ENCODE peak calls at places on chromosomes 6 and 20, in nine cellular contexts. W is cardiac muscle cell, A is GM23338, V is fibroblast of the aortic adventitia, Q is cardiac fibroblast, J is lung, L is GM12865, F is GM06990, O is astrocyte of the spinal cord. Y is an unnamed sample.

GRCh38 chr6:111326563-111326962 is 156.5 kb downstream of the REV3L start:
- DNase-seq in L (no peak), V (no peak), O (no peak), J (no peak), A (no peak), Q (no peak), W (no peak), F (no peak), Y (no peak)

GRCh38 chr6:14848019-14848418 is 397.9 kb upstream of the JARID2 start:
- DNase-seq in Q (no peak), L (no peak), V (peak), O (no peak), W (no peak), A (no peak), J (no peak), F (no peak), Y (no peak)

GRCh38 chr20:59425572-59425971 is 125.2 kb downstream of the EDN3 start:
- DNase-seq in V (no peak), W (no peak), L (no peak), A (no peak), F (no peak), Q (no peak), J (no peak), O (no peak), Y (no peak)

GRCh38 chr6:73169111-73169510 is 56.2 kb downstream of the KHDC1L start:
- DNase-seq in V (no peak), J (no peak), W (no peak), L (no peak), F (no peak), A (no peak), O (no peak), Q (peak), Y (peak)

GRCh38 chr6:166616261-166617226 is 10.5 kb downstream of the RPS6KA2 start:
- DNase-seq in Q (no peak), F (no peak), V (no peak), W (no peak), J (no peak), O (no peak), L (no peak), A (no peak), Y (no peak)

GRCh38 chr20:35306931-35307517 is 14.8 kb upstream of the FAM83C start:
- DNase-seq in V (peak), L (peak), A (peak), W (peak), F (no peak), O (peak), Q (peak), J (peak), Y (peak)

GRCh38 chr20:23995905-23996666 is 7.5 kb upstream of the GGTLC1 start:
- DNase-seq in A (peak), O (peak), W (peak), L (peak), F (no peak), Q (peak), V (peak), J (no peak), Y (peak)

GRCh38 chr6:56837322-56837894 is 117.5 kb upstream of the BEND6 start:
- DNase-seq in A (peak), W (no peak), Q (no peak), L (no peak), F (no peak), V (no peak), J (no peak), O (no peak), Y (no peak)

GRCh38 chr6:443621-444175 is 52.1 kb downstream of the IRF4 start:
- DNase-seq in Q (no peak), J (no peak), L (no peak), V (no peak), F (no peak), W (no peak), A (no peak), O (no peak), Y (no peak)

GRCh38 chr20:46970937-46971630 is 76.4 kb downstream of the EYA2 start:
- DNase-seq in W (peak), F (no peak), L (peak), Q (peak), J (no peak), A (peak), V (peak), O (peak), Y (peak)

GRCh38 chr6:71349395-71349794 is 60.8 kb downstream of the OGFRL1 start:
- DNase-seq in A (peak), O (peak), F (no peak), Q (peak), V (peak), L (peak), J (no peak), W (peak), Y (peak)

GRCh38 chr6:137579612-137580011 is 85.4 kb upstream of the OLIG3 start:
- DNase-seq in F (no peak), J (no peak), L (no peak), A (no peak), W (peak), O (no peak), V (no peak), Q (no peak), Y (no peak)

GRCh38 chr6:32113386-32114352 is 4.5 kb upstream of the TNXB start:
- DNase-seq in L (no peak), F (no peak), J (peak), A (peak), V (peak), Q (peak), O (peak), W (no peak), Y (peak)

GRCh38 chr6:131362070-131362469 is 211.0 kb upstream of the ARG1 start:
- DNase-seq in J (no peak), L (no peak), V (no peak), O (no peak), W (no peak), A (no peak), Q (no peak), F (no peak), Y (no peak)

GRCh38 chr20:8250539-8251200 is 118.6 kb downstream of the PLCB1 start:
- DNase-seq in F (no peak), A (no peak), W (no peak), V (no peak), J (no peak), O (no peak), L (no peak), Q (no peak), Y (no peak)

GRCh38 chr6:25384234-25384633 is 105.1 kb downstream of the CARMIL1 start:
- DNase-seq in F (no peak), Q (no peak), J (no peak), W (no peak), O (no peak), L (no peak), A (no peak), V (no peak), Y (no peak)

GRCh38 chr6:75896526-75896925 is 147.5 kb downstream of the MYO6 start:
- DNase-seq in O (no peak), L (no peak), A (no peak), J (no peak), Q (no peak), V (no peak), W (no peak), F (no peak), Y (no peak)

GRCh38 chr20:39944861-39945260 is 744.2 kb downstream of the MAFB start:
- DNase-seq in A (no peak), L (no peak), Q (no peak), O (no peak), F (peak), J (no peak), W (no peak), V (no peak), Y (no peak)

GRCh38 chr6:93176070-93176469 is 243.3 kb downstream of the EPHA7 start:
- DNase-seq in Q (no peak), A (peak), L (peak), F (no peak), W (no peak), O (no peak), V (no peak), J (no peak), Y (no peak)

GRCh38 chr6:92369309-92369708 is 1050.0 kb downstream of the EPHA7 start:
- DNase-seq in F (no peak), A (no peak), O (no peak), J (no peak), L (no peak), Q (no peak), V (no peak), W (no peak), Y (no peak)

GRCh38 chr6:12815884-12816600 is 99.5 kb downstream of the PHACTR1 start:
- DNase-seq in F (no peak), O (no peak), A (no peak), J (no peak), W (no peak), L (no peak), V (no peak), Q (no peak), Y (no peak)

DNA sequence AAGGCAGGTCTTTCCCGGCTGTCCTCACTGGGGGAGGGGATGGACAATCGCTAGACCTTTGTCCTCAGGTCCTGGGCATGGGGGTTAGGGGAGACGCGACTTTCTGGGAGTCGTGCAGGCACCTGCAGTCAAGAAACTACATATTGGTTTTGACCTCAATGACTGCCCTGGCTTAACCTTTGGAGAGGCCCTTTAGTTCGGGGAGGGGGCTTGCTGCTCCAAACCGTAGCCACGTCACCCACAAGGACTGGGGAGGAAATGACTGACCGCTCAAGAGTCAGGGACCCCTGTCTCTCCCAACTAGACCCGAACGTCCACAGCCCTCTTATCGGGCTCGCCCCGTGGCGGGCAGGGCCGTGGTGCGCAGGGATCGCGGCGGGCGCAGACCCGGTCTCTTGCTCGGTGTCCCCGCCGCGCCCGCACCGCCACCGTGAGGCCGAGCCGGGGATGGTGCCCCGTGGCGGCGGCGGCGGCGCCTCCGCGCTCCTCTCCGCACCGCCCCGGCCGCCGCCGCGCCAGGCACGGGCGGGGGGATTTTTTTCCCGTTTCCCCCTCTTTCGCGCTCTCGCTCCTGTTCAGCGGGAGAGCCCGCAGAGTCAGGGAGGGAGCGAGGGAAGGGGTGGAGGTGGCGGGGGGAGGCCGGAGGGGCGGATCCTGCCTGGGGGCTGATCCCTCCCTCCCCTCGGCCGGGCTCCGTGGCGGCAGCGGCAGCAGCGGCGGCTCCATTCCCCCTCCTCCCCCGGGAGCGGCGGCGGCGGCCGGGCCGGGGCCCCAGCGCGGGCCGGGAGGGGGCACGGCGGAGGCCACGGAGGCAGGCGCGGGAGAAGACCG is at the start of gene BRPF3:
- DNase-seq in J (peak), O (peak), A (peak), F (peak), V (peak), L (peak), Q (peak), W (peak), Y (peak)
- TF ChIP-seq CTCF in J (peak), O (peak), A (no peak), F (no peak), V (peak), L (peak), Q (peak), W (peak), Y (no peak)

DNA sequence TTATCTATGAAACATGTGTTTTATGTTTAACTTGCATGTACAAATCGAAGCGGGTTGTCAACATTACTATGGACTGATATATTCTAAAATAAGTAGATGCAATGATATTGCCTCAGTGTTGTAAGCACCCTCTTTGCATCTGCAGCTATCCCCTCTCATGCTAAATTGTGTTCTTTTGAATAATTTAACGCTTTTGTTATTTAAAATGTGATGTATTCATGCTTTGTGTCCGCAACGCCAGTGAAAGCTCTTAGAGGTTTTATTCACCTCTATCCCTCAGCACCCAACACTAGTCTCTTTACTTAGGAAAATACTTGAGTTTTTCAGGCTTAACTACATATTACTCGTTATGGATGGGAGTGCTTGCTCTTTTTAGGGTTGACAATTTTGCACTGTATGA is 173.7 kb upstream of the ID4 start:
- DNase-seq in A (peak), W (no peak), V (no peak), J (no peak), Q (no peak), L (no peak), O (no peak), F (no peak), Y (no peak)
- H3K4me3 ChIP-seq in A (peak), W (no peak), V (no peak), J (no peak), Q (no peak), L (no peak), O (no peak), F (no peak), Y (no peak)

GRCh38 chr20:45448250-45448649 is 21.3 kb upstream of the WFDC2 start:
- DNase-seq in A (no peak), O (no peak), W (no peak), F (no peak), V (no peak), J (no peak), Q (no peak), L (no peak), Y (no peak)

GRCh38 chr20:45449528-45449927 is 20.0 kb upstream of the WFDC2 start:
- DNase-seq in V (no peak), O (no peak), L (no peak), W (peak), A (peak), F (no peak), Q (no peak), J (no peak), Y (no peak)

GRCh38 chr20:45441746-45442145 is 25.8 kb downstream of the PIGT start:
- DNase-seq in F (no peak), O (no peak), L (no peak), W (no peak), J (no peak), Q (no peak), V (no peak), A (no peak), Y (no peak)

GRCh38 chr20:45444050-45444449 is 25.5 kb upstream of the WFDC2 start:
- DNase-seq in F (no peak), J (no peak), A (no peak), Q (no peak), V (no peak), L (no peak), O (no peak), W (no peak), Y (no peak)

GRCh38 chr20:45445805-45446562 is 23.6 kb upstream of the WFDC2 start:
- DNase-seq in O (no peak), F (no peak), J (no peak), V (peak), Q (peak), L (peak), W (peak), A (peak), Y (peak)
- TF ChIP-seq CTCF in O (peak), F (peak), J (no peak), V (peak), Q (peak), L (peak), W (peak), A (peak), Y (peak)

GRCh38 chr6:107917468-107918375 is 40.3 kb downstream of the SEC63 start:
- DNase-seq in W (peak), L (peak), F (no peak), Q (no peak), J (no peak), V (no peak), A (peak), O (no peak), Y (no peak)
- H3K4me3 ChIP-seq in W (no peak), L (no peak), F (no peak), Q (no peak), J (no peak), V (no peak), A (no peak), O (no peak), Y (no peak)

DNA sequence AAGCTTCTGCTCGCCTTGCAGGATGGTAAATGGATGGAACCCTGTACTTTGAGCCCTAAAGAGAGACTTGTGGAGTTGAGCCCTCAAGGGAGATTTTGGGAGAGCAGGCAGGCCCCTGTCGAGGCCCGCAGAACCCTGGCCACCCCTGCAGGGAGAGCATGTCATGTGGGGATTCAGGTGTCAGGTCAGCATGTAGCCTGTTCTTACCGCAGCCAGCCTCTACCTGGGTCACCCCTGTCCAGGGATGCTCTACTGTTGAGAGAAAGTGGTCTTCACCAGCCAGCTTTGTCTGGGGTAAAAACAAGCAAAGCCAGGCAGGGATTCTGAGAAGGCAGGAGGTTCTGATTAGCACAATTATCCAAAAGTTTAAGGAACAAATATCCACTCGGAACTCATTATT is 55.6 kb upstream of the PROKR2 start:
- DNase-seq in V (no peak), W (no peak), A (no peak), F (no peak), L (no peak), Q (no peak), J (no peak), O (no peak), Y (no peak)
- TF ChIP-seq CTCF in V (no peak), W (no peak), A (no peak), F (no peak), L (no peak), Q (no peak), J (no peak), O (no peak), Y (no peak)

DNA sequence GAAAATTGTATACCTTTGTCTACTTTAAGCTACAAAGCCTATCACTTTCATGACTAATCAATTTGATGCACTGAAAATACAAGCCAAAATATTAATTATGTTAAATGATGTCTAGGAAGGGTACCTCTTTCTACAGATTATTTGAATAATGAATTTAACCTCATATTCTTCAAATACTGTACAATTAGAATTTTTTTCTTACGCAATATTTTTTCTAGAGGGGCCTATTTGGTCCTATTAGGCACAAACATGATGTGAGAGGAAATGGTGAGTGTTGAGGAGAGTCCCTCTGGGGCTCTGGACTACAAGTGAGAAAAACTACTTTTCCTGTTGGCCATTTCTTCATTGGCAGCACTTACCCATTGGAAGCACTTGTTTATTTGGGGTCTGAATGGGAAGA is 5.4 kb downstream of the DCDC2 start:
- DNase-seq in A (no peak), Q (no peak), J (no peak), V (no peak), F (no peak), O (no peak), W (no peak), L (no peak), Y (no peak)
- H3K4me3 ChIP-seq in A (no peak), Q (no peak), J (no peak), V (no peak), F (no peak), O (no peak), W (no peak), L (no peak), Y (no peak)

DNA sequence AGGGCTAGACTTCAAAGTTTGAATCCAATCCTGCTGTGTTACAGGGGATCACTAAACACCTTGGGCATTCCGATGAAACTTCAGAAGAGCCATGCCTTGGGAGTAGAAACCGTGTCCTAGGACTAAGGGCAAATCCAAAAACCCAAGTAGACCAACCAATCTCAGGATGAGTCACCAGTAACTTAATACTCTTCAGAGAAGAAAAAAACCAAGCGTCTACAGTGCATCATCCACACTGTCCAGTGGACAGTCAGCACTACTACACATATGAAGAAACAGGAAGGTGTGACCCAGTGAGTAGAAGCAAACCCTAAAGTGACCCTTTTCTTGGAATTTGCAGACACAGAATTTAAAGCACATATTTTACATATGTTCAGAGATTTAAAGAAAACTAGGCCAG is 39.4 kb upstream of the VAPB start:
- DNase-seq in Q (peak), O (peak), V (peak), W (no peak), F (no peak), L (peak), J (no peak), A (no peak), Y (peak)
- TF ChIP-seq CTCF in Q (peak), O (peak), V (peak), W (no peak), F (no peak), L (no peak), J (no peak), A (no peak), Y (peak)

GRCh38 chr6:122323361-122323760 is 76.1 kb upstream of the HSF2 start:
- DNase-seq in V (no peak), F (no peak), Q (no peak), O (no peak), L (no peak), W (no peak), A (no peak), J (no peak), Y (peak)
- H3K4me3 ChIP-seq in V (peak), F (peak), Q (no peak), O (peak), L (peak), W (no peak), A (no peak), J (no peak), Y (peak)

GRCh38 chr20:63861981-63862901 is 943 bp downstream of the ABHD16B start:
- DNase-seq in A (no peak), L (no peak), O (no peak), J (no peak), V (no peak), F (no peak), Q (no peak), W (no peak), Y (no peak)

GRCh38 chr20:63863021-63863797 is 1.9 kb upstream of the TPD52L2 start:
- DNase-seq in F (no peak), L (no peak), J (no peak), A (no peak), Q (no peak), O (no peak), W (no peak), V (no peak), Y (no peak)

GRCh38 chr20:63863798-63864544 is 1.1 kb upstream of the TPD52L2 start:
- DNase-seq in A (peak), L (peak), V (peak), W (peak), O (peak), F (peak), Q (peak), J (peak), Y (peak)

GRCh38 chr20:63864978-63865640 is at the start of gene TPD52L2:
- DNase-seq in O (peak), L (peak), J (peak), A (peak), W (peak), Q (peak), F (peak), V (peak), Y (peak)

DNA sequence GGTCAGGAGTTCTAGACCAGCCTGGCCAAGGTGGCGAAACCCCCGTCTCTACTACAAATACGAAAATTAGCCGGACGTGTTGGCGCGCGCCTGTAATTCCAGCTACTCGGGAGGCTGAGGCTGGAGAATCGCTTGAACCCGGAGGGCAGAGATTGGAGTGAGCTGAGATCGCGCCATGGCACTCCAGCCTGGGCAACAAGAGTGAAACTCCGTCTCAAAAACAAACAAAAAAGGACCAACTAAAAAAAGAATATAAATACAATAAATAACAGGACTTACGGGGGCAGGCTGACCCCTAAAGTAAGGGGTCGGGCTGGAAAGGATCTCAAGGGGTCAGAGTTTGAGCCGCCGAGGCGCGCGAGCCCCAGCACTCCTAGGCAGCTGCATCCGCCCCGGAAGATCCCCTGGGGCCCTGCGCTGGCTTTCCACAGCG is 509 bp upstream of the TPD52L2 start:
- DNase-seq in V (no peak), F (no peak), J (no peak), L (no peak), Q (no peak), O (no peak), A (no peak), W (no peak), Y (no peak)
- TF ChIP-seq CTCF in V (no peak), F (no peak), J (no peak), L (no peak), Q (no peak), O (no peak), A (no peak), W (no peak), Y (no peak)